ENCODE peak calls at places on chromosomes 11 and 22, in nine cellular contexts. H is breast epithelium, B is heart left ventricle, E is Peyer's patch, N is erythroblast, J is tibial nerve, U is right lobe of liver, F is lower leg skin, X is transverse colon. R is an unnamed sample.

GRCh38 chr22:26579331-26579886 is 10.5 kb downstream of the TPST2 start:
- DNase-seq in H (no peak), B (no peak), E (no peak), N (peak; percentile 36), J (no peak), U (peak; percentile 29), F (no peak), X (peak; percentile 62), R (no peak)

GRCh38 chr22:41805639-41806038 is 5.2 kb downstream of the CCDC134 start:
- DNase-seq in H (no peak), B (no peak), E (no peak), N (no peak), J (no peak), U (no peak), F (no peak), X (no peak), R (no peak)

GRCh38 chr11:73269353-73270088 is 2.6 kb upstream of the P2RY6 start:
- DNase-seq in H (no peak), B (no peak), E (peak; percentile 44), N (no peak), J (no peak), U (no peak), F (peak; percentile 68), X (no peak), R (no peak)

GRCh38 chr11:61690706-61691377 is 10.7 kb downstream of the DAGLA start:
- DNase-seq in H (no peak), B (no peak), E (peak; percentile 69), N (no peak), J (no peak), U (no peak), F (no peak), X (peak; percentile 82), R (no peak)

GRCh38 chr11:12376259-12376971 is 956 bp upstream of the PARVA start:
- DNase-seq in H (no peak), B (peak; percentile 75), E (no peak), N (no peak), J (no peak), U (no peak), F (peak; percentile 88), X (peak; percentile 27), R (peak; percentile 48)

GRCh38 chr11:106608677-106609076 is 409.6 kb downstream of the GUCY1A2 start:
- DNase-seq in H (no peak), B (no peak), E (no peak), N (no peak), J (no peak), U (no peak), F (no peak), X (no peak), R (no peak)

GRCh38 chr22:33544707-33545106 is 375.6 kb downstream of the LARGE1 start:
- DNase-seq in H (no peak), B (no peak), E (no peak), N (no peak), J (no peak), U (no peak), F (no peak), X (no peak), R (no peak)

GRCh38 chr11:79971255-79971654 is 530.4 kb upstream of the TENM4 start:
- DNase-seq in H (no peak), B (no peak), E (no peak), N (no peak), J (no peak), U (no peak), F (no peak), X (no peak), R (no peak)

GRCh38 chr11:131295986-131296385 is 74.4 kb upstream of the NTM start:
- DNase-seq in H (no peak), B (no peak), E (no peak), N (no peak), J (no peak), U (no peak), F (no peak), X (no peak), R (no peak)

GRCh38 chr22:29375436-29376076 is 12.8 kb downstream of the AP1B1 start:
- DNase-seq in H (no peak), B (no peak), E (no peak), N (peak; percentile 90), J (no peak), U (no peak), F (no peak), X (no peak), R (no peak)

GRCh38 chr11:68412593-68413475 is 47.7 kb upstream of the PPP6R3 start:
- DNase-seq in H (peak; percentile 28), B (no peak), E (no peak), N (no peak), J (no peak), U (no peak), F (peak; percentile 92), X (no peak), R (no peak)

GRCh38 chr11:103494491-103494890 is 385.3 kb downstream of the DYNC2H1 start:
- DNase-seq in H (no peak), B (no peak), E (no peak), N (peak; percentile 3), J (no peak), U (no peak), F (no peak), X (no peak), R (no peak)

DNA sequence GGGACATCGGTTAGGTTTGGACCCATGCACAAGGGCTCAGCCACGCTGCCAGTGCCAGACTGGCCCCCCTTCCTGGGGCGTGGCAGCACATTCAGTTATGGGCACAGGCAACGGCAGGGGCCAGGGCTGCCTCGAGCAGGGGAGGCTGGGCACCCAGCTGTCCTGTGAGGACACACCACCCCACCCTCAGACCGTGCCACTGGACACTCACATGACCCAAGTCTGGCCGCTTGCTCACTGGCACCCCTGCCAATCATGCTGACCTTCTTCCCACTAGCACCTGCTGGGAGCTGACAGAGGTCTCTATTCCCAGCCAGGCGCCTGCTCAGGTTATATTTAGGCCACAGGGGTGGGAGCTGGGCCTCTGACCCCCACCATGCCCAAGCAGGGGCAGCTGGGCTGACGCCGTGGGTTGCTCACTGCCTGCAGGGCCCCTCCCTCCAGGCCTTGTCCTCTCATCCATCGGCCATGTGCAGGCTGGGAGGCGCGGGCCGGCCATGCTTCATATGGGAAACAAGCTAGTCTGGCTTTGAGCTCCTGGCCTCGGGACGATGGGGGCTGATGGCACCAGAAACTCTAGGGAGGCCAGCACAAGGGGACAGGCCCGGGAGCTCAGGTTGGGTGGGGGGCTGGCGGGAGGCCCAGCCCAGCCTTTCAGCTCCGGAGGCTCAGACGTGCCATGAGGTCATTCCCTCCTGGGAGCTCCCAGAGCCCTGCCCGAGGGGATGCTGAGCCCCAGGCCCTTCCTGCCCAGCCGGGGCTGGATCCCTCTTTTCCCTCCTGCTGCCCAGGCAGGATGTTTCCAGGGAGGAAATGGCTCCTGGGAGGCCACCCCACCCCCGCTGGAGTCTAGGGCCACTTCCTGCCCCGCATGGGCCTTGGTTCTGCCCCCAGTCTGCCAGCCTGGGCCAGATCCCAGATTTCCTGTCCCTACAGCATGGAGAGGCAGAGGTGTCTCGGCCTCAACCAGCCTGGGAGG is 15.1 kb upstream of the TBX1 start:
- DNase-seq in H (no peak), B (peak; percentile 78), E (no peak), N (no peak), J (no peak), U (no peak), F (no peak), X (no peak), R (no peak)
- TF ChIP-seq POLR2A in H (no peak), B (no peak), E (no peak), N (no peak), J (no peak), U (no peak), F (no peak), X (no peak), R (no peak)

DNA sequence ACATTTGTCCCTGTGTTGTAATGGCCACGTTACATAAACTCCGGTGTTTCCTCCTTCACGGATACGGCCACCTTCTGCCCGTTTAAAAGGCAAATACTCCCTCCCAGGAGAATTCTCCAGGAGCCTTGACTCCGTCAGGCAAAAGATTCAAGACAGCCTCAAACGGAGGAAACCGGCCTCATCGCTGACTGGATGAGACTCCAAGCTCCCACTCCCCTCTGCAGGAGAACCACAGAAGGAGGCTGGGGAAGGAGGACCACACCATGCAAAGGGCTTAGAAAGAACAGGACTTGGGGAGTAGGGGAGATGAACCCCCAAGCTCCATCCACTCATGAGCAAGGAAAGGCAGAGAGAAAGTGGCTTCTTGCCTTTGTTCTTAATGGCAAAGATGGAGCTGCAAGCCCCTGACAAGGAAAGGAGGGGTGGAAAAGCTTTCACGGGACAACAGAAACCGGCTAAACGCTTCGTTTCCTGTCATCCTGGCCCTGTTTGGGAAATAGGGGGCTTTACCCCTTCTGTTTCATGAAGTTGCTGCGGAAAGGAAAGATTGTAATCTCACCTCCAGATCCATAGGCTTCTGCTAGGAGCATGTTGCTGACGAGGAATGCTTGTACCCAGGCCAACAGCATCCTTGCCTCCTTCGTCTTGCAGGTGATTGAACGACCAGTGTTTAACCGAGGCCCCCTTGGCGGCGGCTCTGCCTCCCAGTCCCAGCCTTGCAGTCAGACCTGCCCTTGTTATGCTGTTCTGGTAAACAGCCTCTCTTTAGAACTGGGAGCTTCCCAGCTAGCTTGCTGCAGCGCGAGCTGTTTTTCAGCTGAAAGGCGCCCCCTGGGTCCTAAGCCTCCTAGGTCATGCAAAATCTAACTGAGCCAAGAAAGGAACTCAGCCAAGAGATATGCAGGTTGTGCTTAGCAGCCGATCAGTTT is at the start of gene PIK3IP1:
- DNase-seq in H (peak; percentile 86), B (peak; percentile 92), E (peak; percentile 88), N (peak; percentile 91), J (peak; percentile 88), U (peak; percentile 90), F (peak; percentile 98), X (peak; percentile 95), R (peak; percentile 87)
- TF ChIP-seq POLR2A in H (peak; percentile 74), B (peak; percentile 83), E (peak; percentile 93), N (peak; percentile 83), J (peak; percentile 90), U (peak; percentile 85), F (no peak), X (peak; percentile 98), R (peak; percentile 67)

GRCh38 chr11:28836285-28837081 is 728.3 kb downstream of the METTL15 start:
- DNase-seq in H (no peak), B (no peak), E (no peak), N (no peak), J (no peak), U (no peak), F (no peak), X (no peak), R (no peak)
- TF ChIP-seq POLR2A in H (no peak), B (no peak), E (no peak), N (no peak), J (no peak), U (no peak), F (no peak), X (no peak), R (no peak)

DNA sequence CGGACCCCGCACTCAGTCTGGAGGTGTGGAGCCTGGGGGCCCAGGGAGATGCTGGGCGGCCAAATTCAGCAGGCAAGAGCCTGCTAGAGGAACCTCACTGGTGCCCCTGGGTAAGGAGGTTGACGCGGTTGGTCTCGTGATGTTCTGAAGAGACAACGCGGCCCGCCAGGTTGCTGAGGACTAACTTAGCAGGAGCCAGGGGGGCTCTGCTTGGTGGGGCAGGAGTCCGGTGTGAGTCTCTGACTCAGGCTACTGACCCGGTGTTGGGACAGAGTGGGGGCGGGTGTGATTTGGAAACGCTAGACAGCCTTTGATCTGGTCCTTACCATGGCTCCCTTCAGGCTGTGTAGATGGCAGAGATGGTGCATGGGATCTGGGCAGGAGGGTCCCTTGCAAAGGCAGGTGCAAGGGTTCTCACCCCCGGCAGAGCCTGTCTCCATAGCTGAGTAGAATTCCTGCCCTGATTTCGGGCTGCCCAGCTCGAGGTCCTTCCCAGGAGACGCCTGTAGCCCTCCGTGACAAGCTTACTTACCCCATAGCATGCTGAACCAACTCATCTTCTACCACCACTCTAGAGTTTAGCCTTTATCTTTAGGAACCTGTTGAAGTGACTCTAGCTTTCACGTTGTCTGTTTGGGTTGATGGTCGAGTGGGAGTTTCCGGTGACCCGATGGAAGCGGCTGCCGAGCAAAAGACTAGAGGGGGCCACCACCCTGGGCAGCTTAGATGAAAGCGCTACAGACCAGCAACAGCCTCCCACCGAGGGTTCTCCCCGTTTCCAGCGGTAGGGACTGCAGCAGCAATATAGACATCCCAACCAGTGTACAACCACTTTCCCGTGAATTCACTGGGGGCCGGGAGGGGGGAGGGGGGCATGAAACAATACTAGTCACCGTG is 38.4 kb downstream of the KCNC1 start:
- DNase-seq in H (no peak), B (no peak), E (peak; percentile 40), N (no peak), J (no peak), U (no peak), F (no peak), X (no peak), R (peak; percentile 25)
- TF ChIP-seq POLR2A in H (no peak), B (no peak), E (no peak), N (no peak), J (no peak), U (no peak), F (no peak), X (no peak), R (no peak)